ENCODE peak calls at places on chromosomes 6 and 20, in four cellular contexts. J is tibial nerve, N is stomach, K is ovary. B is an unnamed sample.
A peak's percentile ranks its signal among the peaks of the same experiment; 100 is the strongest.

GRCh38 chr6:119830494-119831295 is 481.1 kb upstream of the MAN1A1 start:
- DNase-seq in J (no peak), N (no peak), K (no peak), B (no peak)

GRCh38 chr20:37729909-37730308 is 36.1 kb downstream of the CTNNBL1 start:
- DNase-seq in J (no peak), N (no peak), K (no peak), B (no peak)

GRCh38 chr6:117491916-117492315 is 9.4 kb downstream of the DCBLD1 start:
- DNase-seq in J (no peak), N (no peak), K (no peak), B (no peak)

GRCh38 chr20:46398963-46399362 is 7.5 kb downstream of the ELMO2 start:
- DNase-seq in J (no peak), N (no peak), K (no peak), B (no peak)

GRCh38 chr20:52448513-52448912 is 256.9 kb upstream of the ZFP64 start:
- DNase-seq in J (no peak), N (no peak), K (no peak), B (no peak)

GRCh38 chr20:38091447-38092216 is 58.1 kb downstream of the RPRD1B start:
- DNase-seq in J (no peak), N (no peak), K (no peak), B (no peak)

GRCh38 chr6:111989743-111990142 is 64.2 kb upstream of the CCN6 start:
- DNase-seq in J (no peak), N (no peak), K (no peak), B (no peak)

GRCh38 chr6:142542704-142543233 is 241.0 kb downstream of the ADGRG6 start:
- DNase-seq in J (peak; percentile 30), N (peak; percentile 43), K (peak; percentile 64), B (peak; percentile 86)

GRCh38 chr6:54291738-54292137 is 16.5 kb upstream of the TINAG start:
- DNase-seq in J (no peak), N (no peak), K (no peak), B (no peak)

GRCh38 chr20:21137078-21137477 is 11.2 kb downstream of the KIZ start:
- DNase-seq in J (no peak), N (peak; percentile 43), K (no peak), B (no peak)

GRCh38 chr6:129920103-129920798 is 59.1 kb upstream of the TMEM244 start:
- DNase-seq in J (no peak), N (no peak), K (no peak), B (no peak)

GRCh38 chr6:69022991-69023390 is 387.9 kb downstream of the ADGRB3 start:
- DNase-seq in J (no peak), N (no peak), K (no peak), B (no peak)

GRCh38 chr6:153123801-153124200 is 7.3 kb downstream of the RGS17 start:
- DNase-seq in J (no peak), N (no peak), K (no peak), B (no peak)

GRCh38 chr20:60579941-60580515 is 621.8 kb downstream of the CDH26 start:
- DNase-seq in J (no peak), N (no peak), K (no peak), B (no peak)

GRCh38 chr6:70337379-70338073 is 34.6 kb upstream of the COL9A1 start:
- DNase-seq in J (no peak), N (no peak), K (no peak), B (no peak)

GRCh38 chr6:158605266-158605878 is 39.2 kb downstream of the DYNLT1 start:
- DNase-seq in J (peak; percentile 25), N (peak; percentile 61), K (peak; percentile 62), B (no peak)

GRCh38 chr6:122165014-122165413 is 234.4 kb upstream of the HSF2 start:
- DNase-seq in J (no peak), N (no peak), K (no peak), B (no peak)

GRCh38 chr6:19377722-19378121 is 459.4 kb upstream of the ID4 start:
- DNase-seq in J (no peak), N (no peak), K (no peak), B (no peak)

GRCh38 chr6:166162599-166163342 is 4.9 kb downstream of the TBXT start:
- DNase-seq in J (no peak), N (no peak), K (no peak), B (peak; percentile 9)

GRCh38 chr6:167553716-167554115 is 228.8 kb downstream of the TTLL2 start:
- DNase-seq in J (no peak), N (no peak), K (no peak), B (no peak)
- TF ChIP-seq POLR2A in J (no peak), N (no peak), K (no peak), B (no peak)

GRCh38 chr6:31567531-31568370 is 4.3 kb upstream of the LTA start:
- DNase-seq in J (no peak), N (no peak), K (no peak), B (no peak)

GRCh38 chr6:31572041-31572911 is at the start of gene LTA:
- DNase-seq in J (no peak), N (no peak), K (no peak), B (no peak)

GRCh38 chr6:31569861-31570536 is 2.1 kb upstream of the LTA start:
- DNase-seq in J (no peak), N (no peak), K (no peak), B (no peak)

GRCh38 chr6:31573239-31574105 is 1.4 kb downstream of the LTA start:
- DNase-seq in J (no peak), N (no peak), K (no peak), B (no peak)

DNA sequence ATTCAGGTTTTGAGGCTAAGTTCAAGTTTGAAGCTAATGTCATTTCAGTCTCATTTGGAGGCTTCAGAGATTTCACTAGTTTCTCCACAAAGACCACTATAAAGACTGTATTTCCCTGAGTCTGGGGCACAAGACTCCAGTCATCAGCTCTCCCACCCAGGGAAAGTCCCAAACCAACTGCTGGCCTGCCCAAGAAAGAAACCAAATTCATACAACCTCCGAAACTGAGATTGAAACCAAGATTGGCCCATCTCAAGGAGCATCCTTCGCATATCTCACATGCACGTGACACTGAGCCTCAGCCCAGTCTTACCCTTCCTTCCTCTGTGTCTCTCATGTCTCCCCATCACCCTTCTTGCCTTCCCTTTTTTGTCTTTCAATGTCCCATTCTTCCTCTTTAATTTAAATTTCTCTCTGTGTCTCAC is 3.5 kb upstream of the LTA start:
- DNase-seq in J (no peak), N (no peak), K (no peak), B (no peak)
- TF ChIP-seq POLR2A in J (no peak), N (no peak), K (no peak), B (no peak)

GRCh38 chr6:42932412-42932811 is 3.1 kb downstream of the CNPY3 start:
- DNase-seq in J (no peak), N (no peak), K (no peak), B (no peak)

GRCh38 chr6:42933195-42933594 is 3.9 kb downstream of the CNPY3 start:
- DNase-seq in J (no peak), N (no peak), K (no peak), B (no peak)

GRCh38 chr6:42929928-42930360 is 664 bp downstream of the CNPY3 start:
- DNase-seq in J (no peak), N (peak; percentile 32), K (no peak), B (peak; percentile 68)

GRCh38 chr6:42928748-42929087 is 562 bp upstream of the CNPY3 start:
- DNase-seq in J (no peak), N (no peak), K (no peak), B (no peak)

GRCh38 chr6:42929088-42929927 is at the start of gene CNPY3:
- DNase-seq in J (peak; percentile 86), N (peak; percentile 94), K (peak; percentile 89), B (peak; percentile 98)
- TF ChIP-seq POLR2A in J (no peak), N (no peak), K (peak; percentile 46), B (peak; percentile 33)

GRCh38 chr6:131627724-131628682 is at the start of gene MED23:
- DNase-seq in J (peak; percentile 84), N (peak; percentile 97), K (peak; percentile 97), B (peak; percentile 96)

GRCh38 chr6:131628726-131629125 is 684 bp upstream of the MED23 start:
- DNase-seq in J (no peak), N (no peak), K (no peak), B (no peak)

GRCh38 chr6:131631625-131632284 is 3.7 kb upstream of the MED23 start:
- DNase-seq in J (no peak), N (no peak), K (no peak), B (no peak)

GRCh38 chr6:131629656-131630055 is 1.6 kb upstream of the MED23 start:
- DNase-seq in J (no peak), N (no peak), K (no peak), B (no peak)
- TF ChIP-seq POLR2A in J (no peak), N (no peak), K (no peak), B (no peak)

DNA sequence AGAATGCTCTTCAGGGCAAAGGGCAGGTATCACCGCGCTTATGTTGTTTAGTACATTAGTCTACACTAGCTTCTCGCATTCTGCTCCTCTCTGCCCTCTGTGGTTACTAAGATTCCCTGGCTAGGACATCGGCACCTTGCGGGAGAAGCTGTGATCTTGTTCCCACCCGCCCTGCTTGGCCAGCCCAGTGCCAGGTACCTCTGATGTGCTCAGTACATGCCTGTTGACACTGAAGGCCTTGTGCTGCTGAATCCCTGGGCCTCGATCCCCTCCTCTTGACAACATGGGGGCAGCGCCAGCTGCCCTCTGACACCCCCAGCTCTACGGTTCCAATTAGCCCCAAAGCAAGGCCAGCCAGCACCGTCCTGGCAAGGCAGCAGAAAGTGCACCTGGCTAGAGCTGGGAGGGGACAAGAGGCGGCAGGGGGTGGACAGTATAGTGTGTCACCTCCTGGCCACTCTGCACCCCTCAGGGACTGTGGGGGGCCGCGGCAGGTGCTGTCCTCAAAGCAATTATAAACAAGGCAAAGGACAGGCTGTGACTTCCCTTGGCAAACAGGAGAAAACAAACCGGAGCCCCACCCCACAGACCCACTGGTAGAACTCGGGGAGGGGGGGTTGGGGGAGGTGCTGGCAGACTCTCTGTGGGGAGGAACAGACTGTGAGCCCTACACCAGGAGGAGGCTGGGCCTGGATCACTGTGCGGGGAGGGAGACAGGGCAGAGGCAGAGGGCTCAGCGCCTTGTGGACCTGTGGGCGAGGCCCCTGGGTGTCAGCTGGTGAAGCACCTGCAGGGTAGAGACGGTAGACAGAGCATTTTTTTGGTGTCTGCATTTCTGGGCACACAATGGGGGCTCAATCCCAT is 7.1 kb downstream of the TFEB start:
- DNase-seq in J (no peak), N (peak; percentile 59), K (no peak), B (no peak)
- TF ChIP-seq POLR2A in J (no peak), N (no peak), K (no peak), B (no peak)

B was measured in sigmoid colon.